ENCODE peak calls at places on chromosomes 2 and 18, in seven cellular contexts. U is sigmoid colon, E is stomach, H is prostate gland, S is suprapubic skin, Y is breast epithelium, T is GM23338. O is an unnamed sample.
A peak's percentile ranks its signal among the peaks of the same experiment; 100 is the strongest.

GRCh38 chr2:160695402-160696060 is 201.9 kb upstream of the RBMS1 start:
- DNase-seq in U (no peak), E (no peak), H (peak; percentile 75), S (no peak), Y (no peak), T (no peak), O (no peak)

GRCh38 chr2:240999873-241000541 is 1.6 kb downstream of the SNED1 start:
- DNase-seq in U (peak; percentile 59), E (peak; percentile 20), H (peak; percentile 4), S (peak; percentile 57), Y (no peak), T (no peak), O (peak; percentile 8)

GRCh38 chr2:1960761-1961160 is 216.4 kb upstream of the PXDN start:
- DNase-seq in U (peak; percentile 39), E (no peak), H (no peak), S (no peak), Y (no peak), T (no peak), O (no peak)

GRCh38 chr2:234951386-234952269 is at the start of gene SH3BP4:
- DNase-seq in U (peak; percentile 86), E (peak; percentile 88), H (peak; percentile 92), S (peak; percentile 88), Y (peak; percentile 73), T (peak; percentile 85), O (peak; percentile 87)

GRCh38 chr2:71974846-71975245 is 172.8 kb downstream of the CYP26B1 start:
- DNase-seq in U (no peak), E (no peak), H (no peak), S (no peak), Y (no peak), T (no peak), O (no peak)

GRCh38 chr2:144460981-144461766 is 58.7 kb downstream of the ZEB2 start:
- DNase-seq in U (no peak), E (no peak), H (no peak), S (no peak), Y (no peak), T (no peak), O (peak; percentile 26)

GRCh38 chr2:136136921-136137320 is 19.0 kb upstream of the CXCR4 start:
- DNase-seq in U (no peak), E (no peak), H (no peak), S (no peak), Y (no peak), T (no peak), O (no peak)

GRCh38 chr2:47190188-47190818 is 35.2 kb upstream of the STPG4 start:
- DNase-seq in U (no peak), E (no peak), H (no peak), S (no peak), Y (no peak), T (no peak), O (no peak)

GRCh38 chr2:70367722-70368323 is 66.0 kb upstream of the FAM136A start:
- DNase-seq in U (no peak), E (no peak), H (no peak), S (no peak), Y (no peak), T (peak; percentile 76), O (peak; percentile 72)

GRCh38 chr2:101781326-101781725 is 83.8 kb downstream of the MAP4K4 start:
- DNase-seq in U (no peak), E (no peak), H (no peak), S (no peak), Y (no peak), T (no peak), O (no peak)

GRCh38 chr2:95799490-95799889 is 192.1 kb downstream of the ANKRD36C start:
- DNase-seq in U (no peak), E (no peak), H (no peak), S (peak; percentile 65), Y (no peak), T (no peak), O (no peak)

GRCh38 chr2:100606740-100607343 is 44.0 kb downstream of the PDCL3 start:
- DNase-seq in U (no peak), E (no peak), H (no peak), S (no peak), Y (no peak), T (peak; percentile 74), O (peak; percentile 20)

GRCh38 chr2:56334622-56335021 is 150.8 kb downstream of the CCDC85A start:
- DNase-seq in U (no peak), E (no peak), H (no peak), S (no peak), Y (no peak), T (no peak), O (no peak)

GRCh38 chr2:6578417-6578816 is 287.3 kb downstream of the CMPK2 start:
- DNase-seq in U (no peak), E (no peak), H (no peak), S (no peak), Y (no peak), T (no peak), O (no peak)

GRCh38 chr2:150690870-150691269 is 203.4 kb upstream of the RND3 start:
- DNase-seq in U (no peak), E (no peak), H (no peak), S (no peak), Y (no peak), T (no peak), O (no peak)

GRCh38 chr2:221596192-221596591 is 24.1 kb upstream of the EPHA4 start:
- DNase-seq in U (no peak), E (no peak), H (no peak), S (no peak), Y (no peak), T (no peak), O (no peak)

GRCh38 chr2:143802242-143802641 is 673.0 kb downstream of the ARHGAP15 start:
- DNase-seq in U (no peak), E (no peak), H (no peak), S (no peak), Y (no peak), T (no peak), O (no peak)

GRCh38 chr18:8389391-8390340 is 219.6 kb upstream of the RAB12 start:
- DNase-seq in U (peak; percentile 76), E (peak; percentile 78), H (peak; percentile 69), S (no peak), Y (no peak), T (peak; percentile 93), O (peak; percentile 69)

GRCh38 chr2:16314001-16314400 is 351.6 kb downstream of the CYRIA start:
- DNase-seq in U (no peak), E (no peak), H (no peak), S (no peak), Y (no peak), T (no peak), O (no peak)

GRCh38 chr2:69830045-69830905 is 815 bp downstream of the GMCL1 start:
- DNase-seq in U (no peak), E (peak; percentile 48), H (peak; percentile 18), S (peak; percentile 82), Y (peak; percentile 24), T (peak; percentile 66), O (peak; percentile 60)

GRCh38 chr18:551404-552061 is 28.6 kb upstream of the CETN1 start:
- DNase-seq in U (no peak), E (no peak), H (no peak), S (no peak), Y (no peak), T (no peak), O (no peak)

GRCh38 chr18:79518028-79518682 is 122.4 kb downstream of the NFATC1 start:
- DNase-seq in U (no peak), E (no peak), H (no peak), S (peak; percentile 65), Y (peak; percentile 10), T (no peak), O (no peak)

GRCh38 chr2:179129574-179130238 is 79.8 kb upstream of the CCDC141 start:
- DNase-seq in U (no peak), E (no peak), H (no peak), S (no peak), Y (no peak), T (peak; percentile 20), O (no peak)

GRCh38 chr2:190184460-190184859 is 121.9 kb upstream of the MSTN start:
- DNase-seq in U (no peak), E (no peak), H (no peak), S (no peak), Y (no peak), T (no peak), O (no peak)

GRCh38 chr2:178114462-178114861 is 2.2 kb downstream of the RBM45 start:
- DNase-seq in U (no peak), E (no peak), H (no peak), S (no peak), Y (no peak), T (no peak), O (no peak)

GRCh38 chr2:42931147-42931817 is 138.9 kb upstream of the HAAO start:
- DNase-seq in U (no peak), E (no peak), H (no peak), S (no peak), Y (no peak), T (peak; percentile 80), O (peak; percentile 44)

DNA sequence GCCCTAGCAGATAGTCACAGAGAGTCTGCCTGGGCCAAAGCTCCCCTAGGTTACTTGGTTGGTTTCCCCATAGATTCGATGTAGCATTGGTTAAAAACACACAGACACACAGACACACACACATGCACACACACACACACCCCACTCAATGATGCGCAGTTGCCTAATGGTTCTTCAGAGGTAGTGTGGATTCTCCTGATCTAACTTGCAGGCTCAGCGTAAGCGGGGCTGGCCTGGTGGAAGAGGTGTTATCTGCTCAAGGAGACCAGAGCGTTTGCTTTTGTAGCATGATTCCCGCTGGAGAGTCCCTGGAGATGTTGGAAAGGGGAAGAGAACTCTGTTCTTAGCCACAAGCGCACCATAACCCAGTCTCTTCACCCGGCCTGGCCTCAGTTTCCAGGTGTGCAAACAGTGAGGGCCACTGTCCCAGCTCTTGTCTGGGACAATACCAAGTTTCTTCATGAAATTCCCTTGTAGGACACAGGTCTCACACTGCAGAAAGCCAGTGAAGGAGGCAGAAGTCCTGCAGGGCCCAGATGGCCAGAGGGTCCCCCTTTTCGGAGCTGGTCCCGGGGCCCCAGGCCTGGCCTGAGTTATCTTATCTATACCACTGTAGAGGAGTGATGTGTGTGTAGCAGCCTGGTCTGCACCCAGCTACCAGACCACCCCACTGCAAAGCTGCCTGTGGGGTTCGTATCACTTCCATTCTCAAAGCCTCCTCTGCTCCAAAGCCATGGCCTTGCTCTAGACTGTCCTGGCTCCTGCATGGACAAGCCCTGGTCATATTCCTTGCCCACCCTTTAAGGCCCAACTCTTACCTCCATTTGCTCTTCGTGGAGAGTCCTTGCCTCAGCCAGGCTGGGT is 3.7 kb downstream of the ACKR3 start:
- DNase-seq in U (peak; percentile 66), E (no peak), H (no peak), S (no peak), Y (no peak), T (no peak), O (no peak)
- H3K4me1 ChIP-seq in U (peaks cover 76% of the 10 kb centered on the region), E (peaks cover 18% of the 10 kb centered on the region), H (no peaks in the 10 kb centered on the region), S (peaks cover 62% of the 10 kb centered on the region), Y (no peaks in the 10 kb centered on the region), T (peaks cover 39% of the 10 kb centered on the region), O (peaks cover 5% of the 10 kb centered on the region)

GRCh38 chr2:37616674-37616999 is 54.8 kb downstream of the CDC42EP3 start:
- DNase-seq in U (no peak), E (no peak), H (no peak), S (no peak), Y (no peak), T (no peak), O (no peak)
- TF ChIP-seq POLR2AphosphoS5 in U (no peak), E (no peak), H (no peak), S (no peak), Y (no peak), T (no peak), O (no peak)

GRCh38 chr18:44723366-44723765 is 42.7 kb downstream of the SETBP1 start:
- DNase-seq in U (no peak), E (no peak), H (no peak), S (no peak), Y (no peak), T (no peak), O (no peak)
- H3K27ac ChIP-seq in U (no peak overlapping the region), E (peak overlapping the region; percentile 75), H (peak overlapping the region; percentile 0), S (no peak overlapping the region), Y (no peak overlapping the region), T (no peak overlapping the region), O (no peak overlapping the region)

GRCh38 chr2:232322560-232323327 is 55.8 kb upstream of the ALPP start:
- DNase-seq in U (peak; percentile 47), E (peak; percentile 13), H (no peak), S (peak; percentile 63), Y (no peak), T (no peak), O (peak; percentile 5)
- H3K4me1 ChIP-seq in U (no peaks in the 10 kb centered on the region), E (peaks cover 9% of the 10 kb centered on the region), H (peaks cover 41% of the 10 kb centered on the region), S (peaks cover 36% of the 10 kb centered on the region), Y (no peaks in the 10 kb centered on the region), T (no peaks in the 10 kb centered on the region), O (no peaks in the 10 kb centered on the region)